ENCODE peak calls at places on chromosomes 5 and 9, in five cellular contexts. B is WTC11; E is kidney glomerular epithelial cell; S is stimulated activated CD4-positive, alpha-beta T cell treated with anti-CD3 and anti-CD28 coated beads, Interleukin-4, amount 100 ng/mL, for 48 hours; F is GOT3. R is an unnamed sample.

GRCh38 chr9:19800884-19801283 is 12.0 kb upstream of the SLC24A2 start:
- DNase-seq in E (no peak), S (no peak), B (no peak), F (no peak), R (no peak)

GRCh38 chr9:130537346-130538050 is 41.9 kb upstream of the FUBP3 start:
- DNase-seq in E (no peak), B (no peak), F (no peak), S (no peak), R (peak)

GRCh38 chr9:85013703-85014102 is 344.2 kb downstream of the NTRK2 start:
- DNase-seq in B (no peak), S (no peak), E (no peak), F (no peak), R (no peak)

GRCh38 chr5:38607930-38608545 is 51.6 kb upstream of the LIFR start:
- DNase-seq in E (no peak), S (no peak), F (no peak), B (no peak), R (no peak)

GRCh38 chr5:142571351-142571750 is 114.5 kb downstream of the FGF1 start:
- DNase-seq in B (no peak), S (no peak), E (no peak), F (no peak), R (no peak)

GRCh38 chr9:136424750-136425362 is 14.4 kb downstream of the PMPCA start:
- DNase-seq in F (no peak), B (no peak), S (no peak), E (no peak), R (no peak)

GRCh38 chr5:146622391-146622790 is 106.4 kb upstream of the GPR151 start:
- DNase-seq in F (no peak), B (no peak), S (no peak), E (no peak), R (no peak)

GRCh38 chr9:111952559-111952958 is 55.9 kb downstream of the UGCG start:
- DNase-seq in F (no peak), E (peak), B (no peak), S (no peak), R (no peak)

GRCh38 chr5:106862450-106863193 is 808.1 kb downstream of the EFNA5 start:
- DNase-seq in B (no peak), E (no peak), F (no peak), S (no peak), R (no peak)

GRCh38 chr5:158133369-158133768 is 274.4 kb upstream of the CLINT1 start:
- DNase-seq in B (no peak), S (no peak), E (no peak), F (no peak), R (no peak)

GRCh38 chr5:30698217-30698616 is 495.3 kb upstream of the CDH6 start:
- DNase-seq in F (no peak), E (no peak), S (no peak), B (no peak), R (no peak)

GRCh38 chr9:32524558-32525461 is 1.2 kb downstream of the RIGI start:
- DNase-seq in S (no peak), B (no peak), E (no peak), F (no peak), R (no peak)

GRCh38 chr5:43037929-43038510 is 2.1 kb downstream of the ANXA2R start:
- DNase-seq in F (no peak), B (no peak), S (peak), E (peak), R (no peak)

GRCh38 chr9:35110327-35110758 is 5.3 kb downstream of the ATOSB start:
- DNase-seq in F (no peak), E (peak), B (no peak), S (no peak), R (peak)

GRCh38 chr5:36458746-36459145 is 147.7 kb upstream of the SLC1A3 start:
- DNase-seq in E (no peak), S (no peak), B (no peak), F (no peak), R (no peak)

GRCh38 chr5:56105511-56106372 is 111.0 kb upstream of the IL6ST start:
- DNase-seq in B (no peak), F (no peak), S (no peak), E (no peak), R (no peak)

GRCh38 chr5:6856658-6857057 is 143.4 kb downstream of the TENT4A start:
- DNase-seq in S (no peak), F (no peak), B (no peak), E (no peak), R (no peak)

GRCh38 chr9:137138701-137139467 is at the start of gene GRIN1:
- DNase-seq in S (no peak), E (no peak), B (peak), F (no peak), R (peak)

GRCh38 chr9:93829271-93830223 is 125.6 kb downstream of the BARX1 start:
- DNase-seq in S (no peak), E (no peak), B (no peak), F (no peak), R (peak)

GRCh38 chr5:98997000-98997399 is 68.2 kb upstream of the CHD1 start:
- DNase-seq in S (no peak), F (peak), B (no peak), E (no peak), R (no peak)

GRCh38 chr9:135282001-135282731 is 194.7 kb downstream of the OLFM1 start:
- DNase-seq in S (no peak), E (no peak), F (no peak), B (no peak), R (no peak)

GRCh38 chr9:71357346-71357745 is 235.9 kb upstream of the TRPM3 start:
- DNase-seq in E (no peak), F (no peak), S (no peak), B (no peak), R (no peak)